ENCODE peak calls at places on chromosomes 2 and 18, in eight cellular contexts. K is adipocyte, Q is mammary epithelial cell, X is GM23338, T is pancreas, A is left ventricle myocardium inferior, O is GM12865, V is adrenal gland. M is an unnamed sample.

GRCh38 chr2:209727077-209727476 is 44.6 kb upstream of the UNC80 start:
- DNase-seq in K (peak; percentile 12), Q (no peak), X (no peak), T (no peak), A (no peak), O (no peak), V (no peak), M (no peak)

GRCh38 chr2:166180951-166181812 is 53.4 kb upstream of the SCN1A start:
- DNase-seq in K (peak; percentile 84), Q (peak; percentile 43), X (peak; percentile 82), T (peak; percentile 81), A (no peak), O (peak; percentile 54), V (peak; percentile 41), M (peak; percentile 65)

GRCh38 chr2:191625016-191625415 is 52.9 kb upstream of the NABP1 start:
- DNase-seq in K (no peak), Q (no peak), X (no peak), T (no peak), A (no peak), O (peak; percentile 34), V (no peak), M (peak; percentile 54)

GRCh38 chr2:237154050-237154638 is 68.5 kb downstream of the COPS8 start:
- DNase-seq in K (peak; percentile 72), Q (peak; percentile 37), X (peak; percentile 76), T (peak; percentile 37), A (no peak), O (peak; percentile 81), V (peak; percentile 48), M (no peak)

GRCh38 chr18:60892441-60892840 is 440.8 kb upstream of the CDH20 start:
- DNase-seq in K (peak; percentile 47), Q (peak; percentile 74), X (no peak), T (no peak), A (no peak), O (no peak), V (no peak), M (no peak)

GRCh38 chr2:170505631-170506270 is 209.4 kb upstream of the SP5 start:
- DNase-seq in K (peak; percentile 7), Q (no peak), X (peak; percentile 27), T (no peak), A (peak; percentile 66), O (no peak), V (peak; percentile 17), M (no peak)

GRCh38 chr2:241852981-241853631 is 5.6 kb downstream of the PDCD1 start:
- DNase-seq in K (no peak), Q (no peak), X (no peak), T (peak; percentile 6), A (no peak), O (no peak), V (no peak), M (no peak)

GRCh38 chr18:37476182-37476581 is 89.4 kb downstream of the CELF4 start:
- DNase-seq in K (peak; percentile 53), Q (peak; percentile 9), X (peak; percentile 74), T (no peak), A (no peak), O (peak; percentile 48), V (no peak), M (peak; percentile 15)

GRCh38 chr2:20434588-20435294 is 12.1 kb upstream of the RHOB start:
- DNase-seq in K (no peak), Q (no peak), X (no peak), T (no peak), A (no peak), O (no peak), V (no peak), M (no peak)

GRCh38 chr2:179655627-179656026 is 205.8 kb downstream of the ZNF385B start:
- DNase-seq in K (peak; percentile 24), Q (peak; percentile 56), X (no peak), T (no peak), A (no peak), O (no peak), V (no peak), M (no peak)

GRCh38 chr2:133726906-133727305 is 158.6 kb upstream of the NCKAP5 start:
- DNase-seq in K (no peak), Q (no peak), X (no peak), T (no peak), A (no peak), O (no peak), V (no peak), M (no peak)
- H3K4me3 ChIP-seq in K (peak overlapping the region; percentile 74), Q (no peak overlapping the region), X (no peak overlapping the region), T (no peak overlapping the region), A (peak overlapping the region; percentile 42), O (peak overlapping the region; percentile 27), V (no peak overlapping the region), M (no peak overlapping the region)

GRCh38 chr2:74551530-74551929 is 2.2 kb downstream of the LOXL3 start:
- DNase-seq in K (no peak), Q (no peak), X (no peak), T (no peak), A (no peak), O (no peak), V (no peak), M (no peak)

GRCh38 chr2:74550231-74550630 is 3.5 kb downstream of the LOXL3 start:
- DNase-seq in K (no peak), Q (no peak), X (no peak), T (no peak), A (no peak), O (no peak), V (no peak), M (no peak)

GRCh38 chr2:74553892-74554820 is at the start of the genes DOK1 and LOXL3:
- DNase-seq in K (peak; percentile 96), Q (no peak), X (peak; percentile 95), T (peak; percentile 83), A (peak; percentile 91), O (peak; percentile 89), V (peak; percentile 89), M (peak; percentile 75)

GRCh38 chr2:74552914-74553811 is 579 bp downstream of the LOXL3 start:
- DNase-seq in K (peak; percentile 55), Q (no peak), X (peak; percentile 59), T (no peak), A (no peak), O (peak; percentile 74), V (peak; percentile 55), M (no peak)

GRCh38 chr2:74551942-74552913 is 1.5 kb downstream of the LOXL3 start:
- DNase-seq in K (no peak), Q (no peak), X (no peak), T (no peak), A (no peak), O (peak; percentile 73), V (no peak), M (no peak)
- H3K4me3 ChIP-seq in K (peak overlapping the region; percentile 87), Q (no peak overlapping the region), X (peak overlapping the region; percentile 93), T (no peak overlapping the region), A (peak overlapping the region; percentile 78), O (peak overlapping the region; percentile 98), V (no peak overlapping the region), M (no peak overlapping the region)

DNA sequence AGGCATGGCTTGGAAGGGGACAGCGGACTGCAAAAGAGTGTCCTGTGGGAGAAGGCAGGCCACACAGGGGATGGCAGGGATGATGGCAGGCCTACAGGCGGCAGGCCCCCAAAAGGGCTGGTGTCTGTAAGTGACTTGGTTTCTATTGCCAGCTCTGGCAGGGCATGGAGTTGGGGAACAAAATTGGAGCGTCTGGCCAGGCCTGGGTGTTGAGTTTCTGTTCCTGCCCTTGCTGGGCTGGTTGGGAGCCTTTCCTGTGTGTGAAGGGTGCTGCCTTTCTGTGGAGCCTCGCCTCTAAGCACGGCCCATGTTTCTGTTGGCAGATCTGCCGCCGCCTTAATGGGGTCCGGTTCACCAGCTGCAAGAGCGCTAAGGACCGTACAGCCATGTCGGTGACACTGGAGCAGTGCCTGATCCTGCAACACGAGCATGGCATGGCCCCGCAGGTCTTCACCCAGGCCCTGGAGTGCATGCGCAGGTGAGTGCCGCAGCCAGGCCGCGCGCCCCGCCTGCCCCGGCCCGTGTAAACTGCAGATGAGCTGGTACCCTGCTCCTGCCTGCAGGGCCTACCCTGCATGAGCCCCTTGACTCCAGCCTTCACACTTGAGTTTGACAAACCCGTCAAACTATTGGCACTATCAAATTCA is 31.5 kb downstream of the COA5 start:
- DNase-seq in K (no peak), Q (no peak), X (no peak), T (no peak), A (no peak), O (no peak), V (no peak), M (no peak)
- H3K4me3 ChIP-seq in K (no peak overlapping the region), Q (no peak overlapping the region), X (no peak overlapping the region), T (no peak overlapping the region), A (no peak overlapping the region), O (no peak overlapping the region), V (no peak overlapping the region), M (no peak overlapping the region)

GRCh38 chr2:205766765-205767359 is 84.6 kb downstream of the NRP2 start:
- DNase-seq in K (peak; percentile 86), Q (peak; percentile 43), X (peak; percentile 89), T (peak; percentile 55), A (peak; percentile 57), O (peak; percentile 59), V (peak; percentile 50), M (peak; percentile 65)

GRCh38 chr2:205765147-205765546 is 82.8 kb downstream of the NRP2 start:
- DNase-seq in K (no peak), Q (no peak), X (no peak), T (no peak), A (no peak), O (no peak), V (no peak), M (no peak)

GRCh38 chr2:205762883-205763282 is 80.6 kb downstream of the NRP2 start:
- DNase-seq in K (no peak), Q (no peak), X (no peak), T (no peak), A (no peak), O (no peak), V (no peak), M (no peak)

GRCh38 chr2:205764502-205764815 is 82.2 kb downstream of the NRP2 start:
- DNase-seq in K (no peak), Q (no peak), X (peak; percentile 24), T (no peak), A (no peak), O (no peak), V (no peak), M (no peak)

GRCh38 chr2:205763708-205764501 is 81.6 kb downstream of the NRP2 start:
- DNase-seq in K (peak; percentile 62), Q (no peak), X (peak; percentile 92), T (peak; percentile 57), A (peak; percentile 29), O (no peak), V (no peak), M (peak; percentile 30)
- H3K4me3 ChIP-seq in K (no peak overlapping the region), Q (no peak overlapping the region), X (peak overlapping the region; percentile 31), T (peak overlapping the region; percentile 4), A (no peak overlapping the region), O (no peak overlapping the region), V (no peak overlapping the region), M (no peak overlapping the region)

M was measured in Caco-2.